ENCODE peak calls at places on chromosomes 2 and 18, in four cellular contexts. H is GM12865, Q is GM06990, C is AG10803. M is an unnamed sample.

GRCh38 chr2:118993392-118993752 is 51.4 kb downstream of the MARCO start:
- DNase-seq in C (no peak), Q (no peak), H (no peak), M (no peak)

GRCh38 chr2:69554981-69555380 is 88.6 kb downstream of the AAK1 start:
- DNase-seq in Q (no peak), C (peak; percentile 36), H (peak; percentile 81), M (no peak)

GRCh38 chr2:40098786-40099470 is 319.9 kb upstream of the THUMPD2 start:
- DNase-seq in H (no peak), C (peak; percentile 33), Q (no peak), M (no peak)

GRCh38 chr18:62982600-62983251 is 267.4 kb downstream of the PHLPP1 start:
- DNase-seq in Q (no peak), H (peak; percentile 73), C (peak; percentile 43), M (peak; percentile 40)

GRCh38 chr2:28393115-28393836 is 618 bp downstream of the FOSL2 start:
- DNase-seq in H (peak; percentile 56), C (peak; percentile 66), Q (peak; percentile 58), M (no peak)

GRCh38 chr2:161975813-161976160 is 98.2 kb downstream of the DPP4 start:
- DNase-seq in H (no peak), C (no peak), Q (no peak), M (no peak)

GRCh38 chr18:13269599-13270011 is 51.0 kb downstream of the LDLRAD4 start:
- DNase-seq in C (peak; percentile 8), H (no peak), Q (no peak), M (no peak)

GRCh38 chr2:171018522-171018921 is 89.5 kb downstream of the GORASP2 start:
- DNase-seq in C (no peak), H (peak; percentile 73), Q (peak; percentile 43), M (no peak)

GRCh38 chr2:170467568-170468422 is 247.3 kb upstream of the SP5 start:
- DNase-seq in Q (no peak), H (no peak), C (no peak), M (no peak)

GRCh38 chr2:202054716-202055115 is 18.3 kb upstream of the KIAA2012 start:
- DNase-seq in C (no peak), H (no peak), Q (no peak), M (no peak)

GRCh38 chr2:200756618-200757321 is 54.9 kb upstream of the BZW1 start:
- DNase-seq in Q (no peak), H (no peak), C (peak; percentile 68), M (no peak)

GRCh38 chr18:11591957-11592356 is 17.4 kb upstream of the SLC35G4 start:
- DNase-seq in H (no peak), C (no peak), Q (no peak), M (no peak)
- TF ChIP-seq CTCF in H (peak; percentile 10), C (peak; percentile 1), Q (no peak), M (no peak)

GRCh38 chr2:240454031-240454901 is 18.8 kb downstream of the GPC1 start:
- DNase-seq in C (no peak), Q (no peak), H (no peak), M (no peak)
- H3K4me3 ChIP-seq in C (no peak overlapping the region), Q (no peak overlapping the region), H (no peak overlapping the region), M (no peak overlapping the region)

DNA sequence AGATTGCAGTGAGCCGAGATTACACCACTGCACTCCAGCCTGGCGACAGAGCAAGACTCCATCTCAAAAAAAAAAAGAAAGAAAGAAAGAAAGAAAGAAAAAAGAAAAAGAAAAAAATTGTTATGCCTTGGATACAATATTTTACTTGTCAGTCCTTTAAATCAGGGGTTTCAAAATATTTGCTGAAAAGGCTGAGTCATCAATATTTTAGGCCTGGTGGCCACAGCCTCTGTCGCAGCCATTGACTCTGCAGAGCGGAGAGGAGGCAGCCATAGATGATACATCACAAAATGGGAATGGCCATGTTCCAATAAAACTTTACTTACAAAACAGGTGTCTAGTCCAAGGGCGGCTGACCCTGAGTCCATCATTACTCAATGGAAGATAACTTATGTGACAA is 314.8 kb upstream of the SALL3 start:
- DNase-seq in Q (no peak), H (no peak), C (no peak), M (no peak)
- TF ChIP-seq CTCF in Q (no peak), H (no peak), C (no peak), M (no peak)

GRCh38 chr2:151637284-151637781 is 96.9 kb downstream of the NEB start:
- DNase-seq in C (no peak), Q (peak; percentile 18), H (peak; percentile 64), M (no peak)
- H3K4me3 ChIP-seq in C (no peak overlapping the region), Q (no peak overlapping the region), H (no peak overlapping the region), M (no peak overlapping the region)

DNA sequence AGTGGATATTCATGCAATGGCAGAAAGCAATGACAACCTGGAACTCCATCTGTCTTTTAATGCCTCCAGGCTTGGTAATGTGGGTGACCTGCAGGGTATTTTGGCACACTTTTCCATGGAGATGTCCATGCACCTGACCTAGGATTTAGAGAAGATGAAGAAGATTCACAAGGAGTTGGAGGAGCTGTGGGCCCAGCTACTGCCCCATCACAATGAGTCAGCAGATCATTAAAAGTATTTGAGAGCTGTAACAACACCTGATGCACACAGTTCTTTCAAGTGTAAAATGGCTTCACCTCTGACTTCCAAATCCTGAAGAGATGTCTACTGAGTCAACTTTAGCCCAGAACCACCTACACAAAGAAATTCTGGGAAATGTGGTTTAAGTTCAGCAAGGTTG is 22.1 kb upstream of the OSR1 start:
- DNase-seq in H (no peak), C (no peak), Q (no peak), M (no peak)
- TF ChIP-seq CTCF in H (no peak), C (no peak), Q (no peak), M (no peak)

GRCh38 chr2:231397011-231397927 is 1.8 kb downstream of the B3GNT7 start:
- DNase-seq in Q (no peak), C (no peak), H (peak; percentile 48), M (no peak)
- H3K4me3 ChIP-seq in Q (peak overlapping the region; percentile 67), C (no peak overlapping the region), H (no peak overlapping the region), M (no peak overlapping the region)

DNA sequence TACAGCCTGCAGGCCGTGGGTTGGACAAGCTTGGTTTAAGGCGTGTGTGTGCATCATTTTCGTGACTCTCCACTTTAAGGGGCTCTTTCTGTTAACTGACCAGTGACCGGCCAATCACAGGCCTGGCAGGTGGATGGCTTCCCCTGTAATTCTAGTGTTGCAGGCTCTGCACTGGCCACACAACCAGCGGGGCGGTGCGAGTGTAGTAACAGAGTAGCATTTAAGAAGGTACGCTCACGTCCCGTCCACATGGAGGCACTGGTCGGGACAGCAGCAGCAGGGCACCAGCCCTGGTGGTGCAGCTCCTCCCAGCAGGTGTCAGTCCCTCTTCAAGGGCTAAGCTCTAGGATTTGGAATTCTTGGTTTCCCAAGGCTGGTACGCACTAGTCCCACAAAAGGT is 8.0 kb upstream of the ANO7 start:
- DNase-seq in C (no peak), H (no peak), Q (no peak), M (no peak)
- TF ChIP-seq CTCF in C (no peak), H (no peak), Q (no peak), M (no peak)

GRCh38 chr2:182949572-182950189 is 83.2 kb upstream of the FRZB start:
- DNase-seq in Q (no peak), C (no peak), H (no peak), M (no peak)

GRCh38 chr2:182954789-182955188 is 83.5 kb downstream of the NCKAP1 start:
- DNase-seq in C (no peak), H (no peak), Q (no peak), M (no peak)

GRCh38 chr2:182951948-182952663 is 85.7 kb upstream of the FRZB start:
- DNase-seq in C (no peak), H (peak; percentile 60), Q (no peak), M (peak; percentile 74)

GRCh38 chr2:182950546-182950945 is 84.1 kb upstream of the FRZB start:
- DNase-seq in H (no peak), Q (no peak), C (no peak), M (no peak)

GRCh38 chr2:182952741-182953450 is 85.4 kb downstream of the NCKAP1 start:
- DNase-seq in Q (no peak), H (no peak), C (peak; percentile 50), M (peak; percentile 13)
- H3K4me3 ChIP-seq in Q (no peak overlapping the region), H (no peak overlapping the region), C (no peak overlapping the region), M (no peak overlapping the region)

M was measured in astrocyte of the cerebellum.